ENCODE peak calls at places on chromosomes 6 and 20, in nine cellular contexts. One of them, this sample, is unnamed.

GRCh38 chr20:32068174-32068573 is 16.1 kb downstream of the HCK start:
- DNase-seq in T-helper 2 cell: no peak
- DNase-seq in AG09319: no peak
- DNase-seq in stromal cell of bone marrow: no peak
- DNase-seq in activated CD4-positive, alpha-beta T cell treated with anti-CD3 and anti-CD28 coated beads, Interleukin-2, amount 50 U/mL, for 24 hours: no peak
- DNase-seq in NCI-H146: no peak
- DNase-seq in DMS153: no peak
- DNase-seq in smooth muscle cell of the brain vasculature: no peak
- DNase-seq in HS-5: no peak
- DNase-seq in this sample: no peak

GRCh38 chr6:81126150-81126549 is 626.3 kb downstream of the TENT5A start:
- DNase-seq in T-helper 2 cell: no peak
- DNase-seq in AG09319: no peak
- DNase-seq in stromal cell of bone marrow: peak
- DNase-seq in activated CD4-positive, alpha-beta T cell treated with anti-CD3 and anti-CD28 coated beads, Interleukin-2, amount 50 U/mL, for 24 hours: no peak
- DNase-seq in NCI-H146: no peak
- DNase-seq in DMS153: no peak
- DNase-seq in smooth muscle cell of the brain vasculature: no peak
- DNase-seq in HS-5: no peak
- DNase-seq in this sample: no peak

GRCh38 chr20:38536310-38536709 is 44.7 kb upstream of the ADIG start:
- DNase-seq in T-helper 2 cell: no peak
- DNase-seq in AG09319: no peak
- DNase-seq in stromal cell of bone marrow: peak
- DNase-seq in activated CD4-positive, alpha-beta T cell treated with anti-CD3 and anti-CD28 coated beads, Interleukin-2, amount 50 U/mL, for 24 hours: no peak
- DNase-seq in NCI-H146: no peak
- DNase-seq in DMS153: no peak
- DNase-seq in smooth muscle cell of the brain vasculature: no peak
- DNase-seq in HS-5: no peak
- DNase-seq in this sample: no peak

GRCh38 chr20:37354210-37355195 is 8.6 kb downstream of the SRC start:
- DNase-seq in T-helper 2 cell: no peak
- DNase-seq in AG09319: no peak
- DNase-seq in stromal cell of bone marrow: no peak
- DNase-seq in activated CD4-positive, alpha-beta T cell treated with anti-CD3 and anti-CD28 coated beads, Interleukin-2, amount 50 U/mL, for 24 hours: no peak
- DNase-seq in NCI-H146: no peak
- DNase-seq in DMS153: no peak
- DNase-seq in smooth muscle cell of the brain vasculature: no peak
- DNase-seq in HS-5: no peak
- DNase-seq in this sample: no peak

GRCh38 chr6:101926149-101926925 is 532.8 kb downstream of the GRIK2 start:
- DNase-seq in T-helper 2 cell: no peak
- DNase-seq in AG09319: no peak
- DNase-seq in stromal cell of bone marrow: no peak
- DNase-seq in activated CD4-positive, alpha-beta T cell treated with anti-CD3 and anti-CD28 coated beads, Interleukin-2, amount 50 U/mL, for 24 hours: no peak
- DNase-seq in NCI-H146: no peak
- DNase-seq in DMS153: no peak
- DNase-seq in smooth muscle cell of the brain vasculature: no peak
- DNase-seq in HS-5: no peak
- DNase-seq in this sample: no peak

GRCh38 chr6:123769431-123769830 is 34.2 kb upstream of the NKAIN2 start:
- DNase-seq in T-helper 2 cell: no peak
- DNase-seq in AG09319: no peak
- DNase-seq in stromal cell of bone marrow: no peak
- DNase-seq in activated CD4-positive, alpha-beta T cell treated with anti-CD3 and anti-CD28 coated beads, Interleukin-2, amount 50 U/mL, for 24 hours: no peak
- DNase-seq in NCI-H146: no peak
- DNase-seq in DMS153: no peak
- DNase-seq in smooth muscle cell of the brain vasculature: no peak
- DNase-seq in HS-5: no peak
- DNase-seq in this sample: no peak

GRCh38 chr6:1039191-1039590 is 272.7 kb upstream of the FOXQ1 start:
- DNase-seq in T-helper 2 cell: no peak
- DNase-seq in AG09319: no peak
- DNase-seq in stromal cell of bone marrow: no peak
- DNase-seq in activated CD4-positive, alpha-beta T cell treated with anti-CD3 and anti-CD28 coated beads, Interleukin-2, amount 50 U/mL, for 24 hours: no peak
- DNase-seq in NCI-H146: no peak
- DNase-seq in DMS153: no peak
- DNase-seq in smooth muscle cell of the brain vasculature: no peak
- DNase-seq in HS-5: no peak
- DNase-seq in this sample: no peak

GRCh38 chr6:130778946-130779657 is 48.1 kb upstream of the SMLR1 start:
- DNase-seq in T-helper 2 cell: no peak
- DNase-seq in AG09319: peak
- DNase-seq in stromal cell of bone marrow: peak
- DNase-seq in activated CD4-positive, alpha-beta T cell treated with anti-CD3 and anti-CD28 coated beads, Interleukin-2, amount 50 U/mL, for 24 hours: no peak
- DNase-seq in NCI-H146: no peak
- DNase-seq in DMS153: no peak
- DNase-seq in smooth muscle cell of the brain vasculature: no peak
- DNase-seq in HS-5: peak
- DNase-seq in this sample: no peak

GRCh38 chr6:50608421-50608820 is 104.9 kb upstream of the TFAP2D start:
- DNase-seq in T-helper 2 cell: no peak
- DNase-seq in AG09319: no peak
- DNase-seq in stromal cell of bone marrow: no peak
- DNase-seq in activated CD4-positive, alpha-beta T cell treated with anti-CD3 and anti-CD28 coated beads, Interleukin-2, amount 50 U/mL, for 24 hours: no peak
- DNase-seq in NCI-H146: no peak
- DNase-seq in DMS153: no peak
- DNase-seq in smooth muscle cell of the brain vasculature: no peak
- DNase-seq in HS-5: no peak
- DNase-seq in this sample: no peak

GRCh38 chr6:26312501-26313390 is 52.3 kb upstream of the BTN3A2 start:
- DNase-seq in T-helper 2 cell: peak
- DNase-seq in AG09319: peak
- DNase-seq in stromal cell of bone marrow: no peak
- DNase-seq in activated CD4-positive, alpha-beta T cell treated with anti-CD3 and anti-CD28 coated beads, Interleukin-2, amount 50 U/mL, for 24 hours: peak
- DNase-seq in NCI-H146: peak
- DNase-seq in DMS153: peak
- DNase-seq in smooth muscle cell of the brain vasculature: no peak
- DNase-seq in HS-5: peak
- DNase-seq in this sample: peak

GRCh38 chr6:130076512-130076911 is 58.1 kb downstream of the L3MBTL3 start:
- DNase-seq in T-helper 2 cell: no peak
- DNase-seq in AG09319: no peak
- DNase-seq in stromal cell of bone marrow: peak
- DNase-seq in activated CD4-positive, alpha-beta T cell treated with anti-CD3 and anti-CD28 coated beads, Interleukin-2, amount 50 U/mL, for 24 hours: no peak
- DNase-seq in NCI-H146: no peak
- DNase-seq in DMS153: no peak
- DNase-seq in smooth muscle cell of the brain vasculature: no peak
- DNase-seq in HS-5: no peak
- DNase-seq in this sample: no peak

GRCh38 chr20:23144856-23145255 is 58.7 kb upstream of the CD93 start:
- DNase-seq in T-helper 2 cell: no peak
- DNase-seq in AG09319: no peak
- DNase-seq in stromal cell of bone marrow: no peak
- DNase-seq in activated CD4-positive, alpha-beta T cell treated with anti-CD3 and anti-CD28 coated beads, Interleukin-2, amount 50 U/mL, for 24 hours: no peak
- DNase-seq in NCI-H146: no peak
- DNase-seq in DMS153: no peak
- DNase-seq in smooth muscle cell of the brain vasculature: no peak
- DNase-seq in HS-5: no peak
- DNase-seq in this sample: no peak

GRCh38 chr6:82030761-82031160 is 216.8 kb downstream of the IBTK start:
- DNase-seq in T-helper 2 cell: no peak
- DNase-seq in AG09319: no peak
- DNase-seq in stromal cell of bone marrow: no peak
- DNase-seq in activated CD4-positive, alpha-beta T cell treated with anti-CD3 and anti-CD28 coated beads, Interleukin-2, amount 50 U/mL, for 24 hours: no peak
- DNase-seq in NCI-H146: no peak
- DNase-seq in DMS153: no peak
- DNase-seq in smooth muscle cell of the brain vasculature: no peak
- DNase-seq in HS-5: no peak
- DNase-seq in this sample: no peak

GRCh38 chr20:4603724-4604123 is 118.0 kb upstream of the PRND start:
- DNase-seq in T-helper 2 cell: no peak
- DNase-seq in AG09319: no peak
- DNase-seq in stromal cell of bone marrow: no peak
- DNase-seq in activated CD4-positive, alpha-beta T cell treated with anti-CD3 and anti-CD28 coated beads, Interleukin-2, amount 50 U/mL, for 24 hours: no peak
- DNase-seq in NCI-H146: no peak
- DNase-seq in DMS153: no peak
- DNase-seq in smooth muscle cell of the brain vasculature: no peak
- DNase-seq in HS-5: no peak
- DNase-seq in this sample: no peak

GRCh38 chr6:90575267-90575666 is 11.6 kb downstream of the MAP3K7 start:
- DNase-seq in T-helper 2 cell: no peak
- DNase-seq in AG09319: no peak
- DNase-seq in stromal cell of bone marrow: no peak
- DNase-seq in activated CD4-positive, alpha-beta T cell treated with anti-CD3 and anti-CD28 coated beads, Interleukin-2, amount 50 U/mL, for 24 hours: no peak
- DNase-seq in NCI-H146: no peak
- DNase-seq in DMS153: no peak
- DNase-seq in smooth muscle cell of the brain vasculature: no peak
- DNase-seq in HS-5: no peak
- DNase-seq in this sample: no peak

GRCh38 chr6:24929255-24929654 is 6.5 kb downstream of the RIPOR2 start:
- DNase-seq in T-helper 2 cell: no peak
- DNase-seq in AG09319: no peak
- DNase-seq in stromal cell of bone marrow: no peak
- DNase-seq in activated CD4-positive, alpha-beta T cell treated with anti-CD3 and anti-CD28 coated beads, Interleukin-2, amount 50 U/mL, for 24 hours: no peak
- DNase-seq in NCI-H146: no peak
- DNase-seq in DMS153: no peak
- DNase-seq in smooth muscle cell of the brain vasculature: no peak
- DNase-seq in HS-5: no peak
- DNase-seq in this sample: no peak

GRCh38 chr6:73200735-73201134 is 24.6 kb downstream of the KHDC1L start:
- DNase-seq in T-helper 2 cell: no peak
- DNase-seq in AG09319: no peak
- DNase-seq in stromal cell of bone marrow: no peak
- DNase-seq in activated CD4-positive, alpha-beta T cell treated with anti-CD3 and anti-CD28 coated beads, Interleukin-2, amount 50 U/mL, for 24 hours: no peak
- DNase-seq in NCI-H146: no peak
- DNase-seq in DMS153: no peak
- DNase-seq in smooth muscle cell of the brain vasculature: no peak
- DNase-seq in HS-5: no peak
- DNase-seq in this sample: no peak

GRCh38 chr20:25203891-25204320 is 8.4 kb downstream of the ENTPD6 start:
- DNase-seq in T-helper 2 cell: no peak
- DNase-seq in AG09319: no peak
- DNase-seq in stromal cell of bone marrow: no peak
- DNase-seq in activated CD4-positive, alpha-beta T cell treated with anti-CD3 and anti-CD28 coated beads, Interleukin-2, amount 50 U/mL, for 24 hours: no peak
- DNase-seq in NCI-H146: no peak
- DNase-seq in DMS153: no peak
- DNase-seq in smooth muscle cell of the brain vasculature: no peak
- DNase-seq in HS-5: no peak
- DNase-seq in this sample: no peak

GRCh38 chr6:15999201-15999600 is 129.7 kb upstream of the MYLIP start:
- DNase-seq in T-helper 2 cell: no peak
- DNase-seq in AG09319: no peak
- DNase-seq in stromal cell of bone marrow: no peak
- DNase-seq in activated CD4-positive, alpha-beta T cell treated with anti-CD3 and anti-CD28 coated beads, Interleukin-2, amount 50 U/mL, for 24 hours: no peak
- DNase-seq in NCI-H146: no peak
- DNase-seq in DMS153: no peak
- DNase-seq in smooth muscle cell of the brain vasculature: no peak
- DNase-seq in HS-5: no peak
- DNase-seq in this sample: no peak